ENCODE peak calls at places on chromosome 14, in six cellular contexts. T, B, O, K, F and Q are unnamed samples.

GRCh38 chr14:81565441-81566290 is 32.0 kb upstream of the SEL1L start:
- DNase-seq in F (peak), O (no peak), T (no peak), B (no peak), K (no peak), Q (no peak)

GRCh38 chr14:80867091-80867490 is 74.4 kb downstream of the CEP128 start:
- DNase-seq in T (no peak), O (no peak), K (no peak), B (no peak), F (no peak), Q (no peak)

GRCh38 chr14:83384253-83384652 is 1850.6 kb upstream of the SEL1L start:
- DNase-seq in K (no peak), B (no peak), F (no peak), T (no peak), O (no peak), Q (no peak)

GRCh38 chr14:34120185-34120977 is 169.5 kb upstream of the EGLN3 start:
- DNase-seq in K (no peak), B (no peak), F (no peak), T (no peak), O (no peak), Q (no peak)

GRCh38 chr14:58428011-58428807 is 690 bp downstream of the KIAA0586 start:
- DNase-seq in F (peak), O (no peak), B (no peak), K (no peak), T (no peak), Q (peak)

GRCh38 chr14:67480011-67480410 is 8.5 kb downstream of the TMEM229B start:
- DNase-seq in O (no peak), K (no peak), B (no peak), T (no peak), F (no peak), Q (no peak)

GRCh38 chr14:96486705-96487104 is 15.5 kb upstream of the PAPOLA start:
- DNase-seq in F (no peak), K (no peak), B (no peak), O (no peak), T (no peak), Q (no peak)

GRCh38 chr14:51554339-51554920 is 97.3 kb upstream of the FRMD6 start:
- DNase-seq in B (no peak), F (peak), K (no peak), T (no peak), O (no peak), Q (no peak)

GRCh38 chr14:24322672-24323071 is 11.4 kb downstream of the LTB4R start:
- DNase-seq in T (no peak), B (no peak), K (peak), F (no peak), O (no peak), Q (no peak)

GRCh38 chr14:30960216-30960615 is 65.2 kb upstream of the AP4S1 start:
- DNase-seq in B (no peak), F (no peak), K (no peak), T (no peak), O (no peak), Q (no peak)

GRCh38 chr14:92348154-92348553 is 25.2 kb downstream of the SLC24A4 start:
- DNase-seq in K (no peak), F (no peak), T (no peak), O (no peak), B (no peak), Q (no peak)

GRCh38 chr14:37497422-37497821 is 97.6 kb downstream of the FOXA1 start:
- DNase-seq in K (no peak), B (no peak), T (no peak), O (no peak), F (no peak), Q (no peak)

GRCh38 chr14:106174206-106174605 is 647.8 kb downstream of the TMEM121 start:
- DNase-seq in F (no peak), B (no peak), O (no peak), T (no peak), K (no peak), Q (no peak)

GRCh38 chr14:93952829-93953228 is 23.5 kb downstream of the ASB2 start:
- DNase-seq in O (no peak), F (no peak), K (no peak), B (no peak), T (no peak), Q (no peak)

GRCh38 chr14:22622220-22622619 is 21.9 kb downstream of the OR6J1 start:
- DNase-seq in T (no peak), F (peak), B (no peak), K (no peak), O (no peak), Q (no peak)

GRCh38 chr14:54778618-54779017 is 124.0 kb downstream of the GCH1 start:
- DNase-seq in O (peak), K (no peak), T (peak), B (peak), F (no peak), Q (no peak)

GRCh38 chr14:104644236-104644635 is 39.7 kb upstream of the TMEM179 start:
- DNase-seq in K (no peak), B (no peak), F (no peak), T (no peak), O (no peak), Q (no peak)

GRCh38 chr14:81127785-81128184 is 93.0 kb downstream of the GTF2A1 start:
- DNase-seq in K (no peak), O (no peak), B (no peak), T (no peak), F (peak), Q (no peak)

GRCh38 chr14:28152453-28153044 is 614.0 kb upstream of the FOXG1 start:
- DNase-seq in T (no peak), F (no peak), O (no peak), B (no peak), K (no peak), Q (no peak)

GRCh38 chr14:51614707-51615106 is 37.0 kb upstream of the FRMD6 start:
- DNase-seq in K (no peak), B (no peak), O (no peak), T (no peak), F (no peak), Q (peak)

GRCh38 chr14:60720962-60721330 is 3.2 kb downstream of the SIX4 start:
- DNase-seq in K (no peak), O (no peak), F (no peak), B (no peak), T (no peak), Q (no peak)

GRCh38 chr14:78764240-78764639 is 594.1 kb downstream of the NRXN3 start:
- DNase-seq in F (peak), K (no peak), B (no peak), O (no peak), T (no peak), Q (no peak)

GRCh38 chr14:38862381-38862780 is 240.7 kb downstream of the SEC23A start:
- DNase-seq in K (no peak), B (no peak), O (no peak), T (no peak), F (no peak), Q (no peak)

GRCh38 chr14:49892301-49892635 is 614 bp upstream of the ARF6 start:
- DNase-seq in T (no peak), O (peak), B (peak), F (peak), K (no peak), Q (no peak)

GRCh38 chr14:80959448-80960006 is 4.1 kb downstream of the TSHR start:
- DNase-seq in B (no peak), O (no peak), K (no peak), T (no peak), F (no peak), Q (no peak)

GRCh38 chr14:48275301-48275700 is 599.9 kb upstream of the MDGA2 start:
- DNase-seq in B (no peak), O (no peak), K (no peak), T (no peak), F (no peak), Q (no peak)

GRCh38 chr14:57617510-57617909 is 123.9 kb upstream of the CCDC198 start:
- DNase-seq in B (no peak), K (no peak), O (no peak), F (no peak), T (no peak), Q (no peak)

GRCh38 chr14:50312734-50313054 is 570 bp downstream of the DMAC2L start:
- DNase-seq in F (no peak), O (no peak), K (no peak), T (no peak), B (no peak), Q (no peak)

GRCh38 chr14:93970967-93971634 is 5.3 kb downstream of the ASB2 start:
- DNase-seq in F (no peak), T (no peak), B (no peak), O (no peak), K (no peak), Q (no peak)

DNA sequence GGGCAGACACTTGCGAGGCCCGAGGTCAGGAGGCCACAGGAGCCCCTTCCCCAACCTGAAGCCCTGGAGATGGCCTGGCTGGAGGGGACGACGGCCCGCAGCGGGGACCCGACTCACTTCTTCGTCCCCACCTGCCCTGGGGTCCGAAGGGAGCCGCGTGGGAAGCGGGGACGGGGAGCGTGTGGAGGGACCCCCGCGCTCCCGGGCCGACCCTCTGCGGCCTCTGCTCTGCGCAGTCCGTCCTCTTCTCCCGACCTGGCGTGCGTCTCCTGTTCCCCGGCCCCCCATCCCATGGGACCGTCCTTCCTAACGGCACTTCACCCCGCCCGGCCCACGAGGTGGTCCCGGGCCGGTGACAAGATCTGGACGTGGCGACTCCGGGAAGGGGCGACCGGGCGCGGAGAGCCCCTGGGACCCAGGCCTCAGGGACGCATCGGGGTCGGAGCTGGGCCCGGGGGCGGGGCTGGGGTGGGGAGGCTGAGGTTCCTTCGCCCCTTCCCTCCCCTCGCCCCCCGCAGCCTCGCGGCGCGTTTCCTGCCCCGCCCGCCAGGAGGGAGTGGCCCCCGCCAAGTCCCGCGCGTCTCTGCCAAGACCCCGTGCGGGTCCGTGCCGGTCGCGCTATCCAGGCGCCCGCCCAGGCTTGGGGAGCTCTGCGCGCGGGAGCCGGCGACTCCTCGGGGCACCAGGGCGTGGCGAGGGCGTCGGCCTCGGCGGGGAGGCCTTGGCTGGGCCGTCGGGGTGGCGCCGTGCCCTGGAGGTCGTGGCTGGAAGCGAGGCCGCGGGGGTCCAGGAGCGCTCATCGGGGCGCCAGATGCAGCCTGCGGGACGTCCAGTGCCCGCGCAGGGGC is 97.1 kb downstream of the TNFAIP2 start:
- DNase-seq in T (no peak), O (no peak), K (no peak), B (no peak), F (no peak), Q (no peak)
- H3K4me3 ChIP-seq in T (peak), O (peak), K (no peak), B (peak), F (no peak), Q (no peak)

GRCh38 chr14:64703393-64704144 is 655 bp upstream of the PLEKHG3 start:
- DNase-seq in F (peak), O (peak), T (no peak), K (no peak), B (no peak), Q (no peak)

GRCh38 chr14:64702493-64703392 is 1.5 kb upstream of the PLEKHG3 start:
- DNase-seq in K (peak), F (no peak), B (peak), T (peak), O (peak), Q (no peak)

GRCh38 chr14:64704743-64705405 is 650 bp downstream of the PLEKHG3 start:
- DNase-seq in T (peak), O (peak), F (no peak), K (peak), B (peak), Q (no peak)

GRCh38 chr14:64705406-64706118 is 1.3 kb downstream of the PLEKHG3 start:
- DNase-seq in T (peak), F (no peak), B (peak), O (peak), K (peak), Q (no peak)

DNA sequence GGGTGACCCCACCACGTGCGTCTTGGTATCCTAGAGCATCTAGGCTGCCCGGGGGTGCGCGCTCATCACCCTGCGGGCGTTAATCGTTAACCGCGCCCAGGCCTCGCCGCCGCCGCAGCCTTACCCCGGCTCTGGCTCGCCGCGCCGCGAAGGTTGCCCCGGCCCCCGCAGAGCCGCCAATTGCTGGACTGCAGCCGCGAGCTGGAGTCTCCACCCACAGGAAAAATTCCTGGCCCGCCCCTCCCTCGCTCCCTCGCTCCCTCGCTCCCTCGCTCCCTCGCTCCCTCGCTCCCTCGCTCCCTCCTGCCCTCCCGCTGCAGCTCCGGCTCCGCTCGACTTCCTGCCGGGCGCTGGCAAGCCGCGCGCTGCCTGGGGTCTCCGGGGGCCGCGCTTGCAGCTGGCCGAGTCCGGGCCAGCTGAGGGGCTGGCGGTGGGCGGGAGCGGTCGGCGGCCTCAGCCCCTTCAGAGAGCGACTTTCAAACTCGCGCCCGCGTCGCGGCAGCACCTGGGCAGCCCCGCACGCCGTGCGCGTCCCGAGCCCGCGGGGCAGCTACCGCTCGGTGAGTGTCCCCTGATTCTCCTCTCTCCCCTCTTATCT is at the start of gene PLEKHG3:
- DNase-seq in B (peak), F (peak), K (peak), T (peak), O (peak), Q (no peak)
- H3K4me3 ChIP-seq in B (peak), F (peak), K (peak), T (peak), O (peak), Q (peak)

DNA sequence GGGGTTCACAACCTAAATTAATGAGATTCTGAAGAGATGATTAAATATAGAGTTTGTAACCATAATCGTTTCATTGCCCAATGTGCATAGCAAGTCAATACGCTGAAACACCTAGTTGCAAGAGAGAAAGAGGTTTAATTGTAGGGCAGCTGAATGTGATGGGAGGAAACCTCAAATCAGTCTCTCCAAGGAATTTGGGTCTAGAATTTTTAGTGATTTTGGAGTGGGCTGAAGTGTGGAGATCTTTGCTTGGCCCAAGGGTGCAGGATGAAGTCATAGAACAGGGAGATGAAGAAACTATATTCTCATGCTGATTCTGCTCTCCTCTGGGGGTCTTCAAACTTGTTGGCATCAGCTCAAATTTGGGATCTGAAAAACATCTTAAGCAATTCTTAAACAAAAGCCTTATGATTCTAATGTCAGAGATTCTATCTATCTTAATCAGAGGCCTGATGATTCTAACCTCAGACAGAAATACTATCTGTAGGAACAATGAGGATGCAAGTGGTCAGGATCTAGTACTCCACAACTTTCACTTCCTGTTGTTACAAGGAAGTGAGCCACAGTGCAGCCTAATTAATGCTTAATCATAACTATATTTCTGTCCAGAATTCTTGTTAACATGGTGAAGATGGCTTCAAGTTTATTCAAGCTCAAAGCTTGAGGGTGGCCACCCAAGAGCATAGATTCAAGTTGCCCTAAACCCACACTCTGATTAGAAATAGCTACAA is 80.2 kb upstream of the FUT8 start:
- DNase-seq in F (no peak), T (no peak), B (no peak), K (no peak), O (no peak), Q (no peak)
- H3K4me3 ChIP-seq in F (no peak), T (no peak), B (no peak), K (no peak), O (no peak), Q (no peak)

GRCh38 chr14:73712071-73712506 is 2.1 kb downstream of the PNMA1 start:
- DNase-seq in B (no peak), T (no peak), O (no peak), F (no peak), K (no peak), Q (no peak)

GRCh38 chr14:73710737-73711136 is 3.4 kb downstream of the PNMA1 start:
- DNase-seq in B (no peak), F (no peak), K (no peak), O (no peak), T (no peak), Q (no peak)

GRCh38 chr14:73713206-73713803 is 879 bp downstream of the PNMA1 start:
- DNase-seq in F (no peak), T (no peak), B (no peak), O (no peak), K (no peak), Q (no peak)

GRCh38 chr14:73713804-73714655 is at the start of gene PNMA1:
- DNase-seq in B (peak), F (peak), K (peak), O (peak), T (peak), Q (no peak)

GRCh38 chr14:73712540-73713141 is 1.5 kb downstream of the PNMA1 start:
- DNase-seq in F (no peak), B (no peak), O (no peak), T (no peak), K (no peak), Q (no peak)
- H3K4me3 ChIP-seq in F (peak), B (peak), O (peak), T (peak), K (peak), Q (peak)

GRCh38 chr14:69619007-69619406 is 7.6 kb downstream of the SUSD6 start:
- DNase-seq in K (no peak), O (no peak), T (no peak), F (peak), B (no peak), Q (no peak)
- H3K4me3 ChIP-seq in K (no peak), O (no peak), T (no peak), F (no peak), B (no peak), Q (no peak)

GRCh38 chr14:77424862-77425261 is 1.5 kb upstream of the NOXRED1 start:
- DNase-seq in F (no peak), K (no peak), B (no peak), T (no peak), O (no peak), Q (no peak)
- H3K4me3 ChIP-seq in F (no peak), K (no peak), B (no peak), T (no peak), O (no peak), Q (no peak)

GRCh38 chr14:100568998-100569733 is 18.1 kb downstream of the BEGAIN start:
- DNase-seq in T (no peak), O (no peak), K (no peak), F (no peak), B (no peak), Q (no peak)
- H3K4me3 ChIP-seq in T (peak), O (peak), K (peak), F (peak), B (peak), Q (no peak)

GRCh38 chr14:95147597-95147996 is 9.7 kb downstream of the DICER1 start:
- DNase-seq in T (no peak), F (no peak), O (no peak), B (no peak), K (no peak), Q (no peak)
- H3K4me3 ChIP-seq in T (no peak), F (no peak), O (no peak), B (no peak), K (no peak), Q (no peak)